ENCODE peak calls at places on chromosome 11, in four cellular contexts. X is LHCN-M2, R is HTR-8/SVneo, F is neural crest cell. T is an unnamed sample.

GRCh38 chr11:124839051-124839971 is 25.9 kb upstream of the ROBO3 start:
- DNase-seq in R (no peak), F (no peak), X (no peak), T (no peak)

GRCh38 chr11:61826930-61827572 is 1.0 kb upstream of the FADS2 start:
- DNase-seq in F (no peak), X (no peak), R (no peak), T (no peak)

GRCh38 chr11:64562723-64563351 is 28.2 kb upstream of the SLC22A12 start:
- DNase-seq in R (no peak), X (no peak), F (no peak), T (no peak)

GRCh38 chr11:113618360-113618759 is 87.7 kb downstream of the TMPRSS5 start:
- DNase-seq in X (peak; percentile 81), F (no peak), R (peak; percentile 61), T (peak; percentile 71)

GRCh38 chr11:118200497-118200896 is 24.1 kb upstream of the SCN2B start:
- DNase-seq in X (no peak), F (no peak), R (no peak), T (no peak)

GRCh38 chr11:57458410-57459111 is 1.8 kb upstream of the RTN4RL2 start:
- DNase-seq in F (peak; percentile 59), X (no peak), R (peak; percentile 54), T (peak; percentile 53)

GRCh38 chr11:7904910-7905309 is 26.2 kb downstream of the OR10A6 start:
- DNase-seq in R (no peak), X (peak; percentile 65), F (no peak), T (peak; percentile 58)

GRCh38 chr11:3860360-3860759 is 4.9 kb downstream of the STIM1 start:
- DNase-seq in X (no peak), F (no peak), R (no peak), T (no peak)

GRCh38 chr11:47408598-47409439 is 429 bp downstream of the SLC39A13 start:
- DNase-seq in R (peak; percentile 67), X (peak; percentile 81), F (no peak), T (peak; percentile 78)

GRCh38 chr11:76232026-76232665 is 25.8 kb upstream of the WNT11 start:
- DNase-seq in X (no peak), F (no peak), R (no peak), T (no peak)

GRCh38 chr11:69186316-69187266 is 30.9 kb downstream of the SMIM38 start:
- DNase-seq in X (no peak), R (no peak), F (no peak), T (no peak)

GRCh38 chr11:60265373-60266214 is 14.9 kb upstream of the MS4A4A start:
- DNase-seq in X (peak; percentile 39), F (peak; percentile 55), R (peak; percentile 29), T (peak; percentile 52)

GRCh38 chr11:36306888-36307287 is 10.8 kb downstream of the PRR5L start:
- DNase-seq in X (peak; percentile 55), F (peak; percentile 20), R (no peak), T (peak; percentile 64)

GRCh38 chr11:29913352-29913751 is 103.5 kb downstream of the KCNA4 start:
- DNase-seq in R (no peak), X (no peak), F (no peak), T (no peak)

GRCh38 chr11:6413791-6414231 is 5.1 kb downstream of the APBB1 start:
- DNase-seq in X (no peak), F (no peak), R (no peak), T (no peak)

GRCh38 chr11:16812274-16812673 is 73.8 kb downstream of the C11orf58 start:
- DNase-seq in X (no peak), F (no peak), R (no peak), T (no peak)

GRCh38 chr11:8242113-8242475 is 21.6 kb downstream of the LMO1 start:
- DNase-seq in R (no peak), F (no peak), X (no peak), T (no peak)

GRCh38 chr11:57413681-57414080 is 13.2 kb downstream of the SLC43A3 start:
- DNase-seq in F (no peak), X (no peak), R (no peak), T (no peak)

GRCh38 chr11:27012254-27012921 is 18.5 kb downstream of the FIBIN start:
- DNase-seq in R (no peak), X (peak; percentile 82), F (no peak), T (peak; percentile 79)

GRCh38 chr11:68314203-68314885 is 2.0 kb downstream of the LRP5 start:
- DNase-seq in R (no peak), F (no peak), X (peak; percentile 36), T (no peak)

GRCh38 chr11:109945626-109946321 is 147.4 kb upstream of the ZC3H12C start:
- DNase-seq in X (no peak), F (no peak), R (no peak), T (no peak)

GRCh38 chr11:129720994-129721393 is 94.7 kb upstream of the TMEM45B start:
- DNase-seq in X (no peak), R (no peak), F (no peak), T (no peak)

GRCh38 chr11:92911478-92911877 is 58.0 kb upstream of the MTNR1B start:
- DNase-seq in F (no peak), X (no peak), R (no peak), T (no peak)

GRCh38 chr11:3156282-3156660 is 8.8 kb downstream of the OSBPL5 start:
- DNase-seq in R (no peak), X (no peak), F (no peak), T (no peak)

GRCh38 chr11:66953431-66953833 is 4.8 kb downstream of the PC start:
- DNase-seq in X (no peak), R (no peak), F (no peak), T (no peak)

GRCh38 chr11:113488931-113489351 is 13.7 kb upstream of the DRD2 start:
- DNase-seq in X (peak; percentile 88), F (no peak), R (no peak), T (peak; percentile 59)

T was measured in myocyte.